ENCODE peak calls at places on chromosomes 11 and 22, in four cellular contexts. G is foreskin melanocyte, V is MCF 10A, P is H9. R is an unnamed sample.

GRCh38 chr11:65643971-65644370 is 6.1 kb downstream of the SIPA1 start:
- DNase-seq in G (no peak), V (peak; percentile 41), P (peak; percentile 79), R (peak; percentile 49)

GRCh38 chr22:40416636-40417035 is 46.2 kb downstream of the SGSM3 start:
- DNase-seq in G (no peak), V (no peak), P (no peak), R (no peak)

GRCh38 chr11:62708423-62709261 is 1.2 kb downstream of the GNG3 start:
- DNase-seq in G (no peak), V (no peak), P (peak; percentile 58), R (peak; percentile 44)

GRCh38 chr11:32198053-32198452 is 107.2 kb downstream of the RCN1 start:
- DNase-seq in G (no peak), V (no peak), P (no peak), R (no peak)

GRCh38 chr11:67500818-67501584 is 4.2 kb downstream of the PITPNM1 start:
- DNase-seq in G (no peak), V (peak; percentile 32), P (no peak), R (no peak)

GRCh38 chr22:35154937-35155387 is 89.0 kb downstream of the ISX start:
- DNase-seq in G (no peak), V (peak; percentile 68), P (peak; percentile 93), R (peak; percentile 86)

GRCh38 chr11:96218013-96218412 is 125.0 kb downstream of the MAML2 start:
- DNase-seq in G (no peak), V (no peak), P (no peak), R (no peak)

GRCh38 chr11:71286701-71287643 is 34.6 kb upstream of the SHANK2 start:
- DNase-seq in G (no peak), V (peak; percentile 74), P (peak; percentile 28), R (no peak)

GRCh38 chr11:128238521-128239222 is 348.7 kb downstream of the ETS1 start:
- DNase-seq in G (no peak), V (no peak), P (no peak), R (no peak)

GRCh38 chr11:67546852-67547251 is 23.6 kb upstream of the CABP2 start:
- DNase-seq in G (no peak), V (no peak), P (no peak), R (no peak)

GRCh38 chr11:61555051-61555969 is 25.6 kb downstream of the SYT7 start:
- DNase-seq in G (no peak), V (no peak), P (peak; percentile 59), R (peak; percentile 60)

GRCh38 chr11:33147559-33147958 is 13.7 kb downstream of the CSTF3 start:
- DNase-seq in G (no peak), V (peak; percentile 58), P (no peak), R (no peak)

GRCh38 chr11:104134760-104135159 is 29.2 kb downstream of the PDGFD start:
- DNase-seq in G (peak; percentile 63), V (peak; percentile 31), P (no peak), R (peak; percentile 20)

GRCh38 chr11:43907028-43907966 is 26.7 kb downstream of the ALKBH3 start:
- DNase-seq in G (no peak), V (no peak), P (no peak), R (no peak)

GRCh38 chr11:72975778-72976520 is 161.7 kb downstream of the ATG16L2 start:
- DNase-seq in G (peak; percentile 77), V (peak; percentile 71), P (no peak), R (no peak)

GRCh38 chr11:113083571-113083970 is 122.4 kb downstream of the NCAM1 start:
- DNase-seq in G (no peak), V (no peak), P (no peak), R (no peak)